ENCODE peak calls at places on chromosome 15, in six cellular contexts. C, Y, H, P, Q and R are unnamed samples.

GRCh38 chr15:79357566-79357965 is 46.7 kb downstream of the TMED3 start:
- DNase-seq in C (no peak), Y (no peak), H (no peak), P (no peak), Q (no peak), R (no peak)

GRCh38 chr15:98609144-98609852 is 39.0 kb upstream of the IGF1R start:
- DNase-seq in C (peak), Y (no peak), H (no peak), P (peak), Q (no peak), R (no peak)

GRCh38 chr15:27119695-27120266 is 148.8 kb downstream of the GABRG3 start:
- DNase-seq in C (no peak), Y (no peak), H (no peak), P (no peak), Q (no peak), R (no peak)

GRCh38 chr15:98904466-98905048 is 103.0 kb downstream of the PGPEP1L start:
- DNase-seq in C (no peak), Y (no peak), H (no peak), P (peak), Q (no peak), R (peak)

GRCh38 chr15:62254137-62254934 is 89.3 kb upstream of the C2CD4B start:
- DNase-seq in C (peak), Y (peak), H (no peak), P (peak), Q (peak), R (peak)

GRCh38 chr15:89494941-89495637 is 1.3 kb downstream of the RHCG start:
- DNase-seq in C (no peak), Y (no peak), H (no peak), P (peak), Q (no peak), R (peak)

GRCh38 chr15:52788099-52788986 is 1.8 kb downstream of the ONECUT1 start:
- DNase-seq in C (no peak), Y (no peak), H (no peak), P (peak), Q (no peak), R (no peak)

GRCh38 chr15:41501191-41501917 is 7.7 kb downstream of the ITPKA start:
- DNase-seq in C (no peak), Y (no peak), H (no peak), P (peak), Q (no peak), R (peak)

GRCh38 chr15:89030311-89030710 is 57.9 kb upstream of the ABHD2 start:
- DNase-seq in C (no peak), Y (no peak), H (no peak), P (no peak), Q (no peak), R (no peak)

GRCh38 chr15:51310064-51310463 is 28.3 kb downstream of the CYP19A1 start:
- DNase-seq in C (no peak), Y (no peak), H (no peak), P (no peak), Q (no peak), R (no peak)

GRCh38 chr15:24756101-24756500 is 80.5 kb downstream of the NPAP1 start:
- DNase-seq in C (no peak), Y (no peak), H (no peak), P (peak), Q (no peak), R (no peak)

GRCh38 chr15:63407612-63408011 is 26.0 kb upstream of the CA12 start:
- DNase-seq in C (no peak), Y (no peak), H (no peak), P (no peak), Q (no peak), R (no peak)

GRCh38 chr15:90482124-90483011 is 47.4 kb upstream of the CRTC3 start:
- DNase-seq in C (no peak), Y (peak), H (no peak), P (peak), Q (no peak), R (peak)

GRCh38 chr15:35383511-35383910 is 162.5 kb downstream of the DPH6 start:
- DNase-seq in C (no peak), Y (no peak), H (no peak), P (no peak), Q (no peak), R (no peak)

GRCh38 chr15:40873625-40874561 is at the start of gene RHOV:
- DNase-seq in C (peak), Y (peak), H (no peak), P (peak), Q (peak), R (peak)

GRCh38 chr15:52709172-52709979 is 30.2 kb upstream of the ATOSA start:
- DNase-seq in C (no peak), Y (no peak), H (no peak), P (peak), Q (no peak), R (no peak)

GRCh38 chr15:58521293-58521991 is 89.7 kb downstream of the LIPC start:
- DNase-seq in C (no peak), Y (peak), H (no peak), P (peak), Q (peak), R (no peak)

GRCh38 chr15:85870216-85871014 is 75.7 kb upstream of the KLHL25 start:
- DNase-seq in C (no peak), Y (no peak), H (no peak), P (no peak), Q (no peak), R (no peak)

GRCh38 chr15:85867250-85867649 is 72.5 kb upstream of the KLHL25 start:
- DNase-seq in C (no peak), Y (no peak), H (no peak), P (no peak), Q (no peak), R (no peak)

GRCh38 chr15:85860394-85861161 is 65.9 kb upstream of the KLHL25 start:
- DNase-seq in C (no peak), Y (no peak), H (no peak), P (no peak), Q (no peak), R (no peak)

GRCh38 chr15:85869124-85869523 is 74.4 kb upstream of the KLHL25 start:
- DNase-seq in C (no peak), Y (no peak), H (no peak), P (no peak), Q (no peak), R (no peak)

DNA sequence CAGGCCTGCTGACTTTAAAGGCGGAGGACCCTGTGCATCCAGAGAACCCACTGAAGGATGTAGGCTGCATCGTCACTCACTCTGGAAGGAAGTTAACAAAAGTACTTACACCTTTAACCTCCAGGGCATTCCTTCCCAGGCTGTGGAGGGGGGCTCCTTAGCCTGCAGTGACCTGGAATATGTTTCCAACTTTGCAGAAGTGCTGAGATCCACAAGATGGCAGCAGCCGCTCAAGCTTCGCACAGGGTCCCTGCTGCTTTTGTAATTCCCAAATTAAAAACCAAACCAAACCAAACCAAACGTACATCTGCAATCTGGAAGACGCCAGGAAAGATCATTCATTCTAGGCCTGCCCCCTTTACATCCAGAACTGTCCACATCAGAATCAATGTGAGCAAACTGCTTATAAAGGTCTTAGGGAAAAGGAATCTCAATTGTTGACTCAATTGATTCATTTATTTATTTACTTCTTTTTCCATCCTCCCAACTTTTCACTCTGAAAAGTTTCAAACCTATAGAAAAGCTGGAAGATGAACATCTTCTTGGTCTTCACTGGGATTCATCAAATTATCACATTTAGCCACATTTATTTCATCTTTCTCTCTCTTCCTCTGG is 70.5 kb upstream of the KLHL25 start:
- DNase-seq in C (no peak), Y (peak), H (no peak), P (peak), Q (peak), R (peak)
- TF ChIP-seq CTCF in C (peak), Y (no peak), H (peak), P (peak), Q (peak), R (peak)

GRCh38 chr15:80785335-80785734 is 6.2 kb downstream of the CEMIP start:
- DNase-seq in C (no peak), Y (no peak), H (no peak), P (no peak), Q (no peak), R (no peak)

GRCh38 chr15:80785811-80786354 is 6.7 kb downstream of the CEMIP start:
- DNase-seq in C (no peak), Y (no peak), H (no peak), P (no peak), Q (no peak), R (no peak)

GRCh38 chr15:80789296-80789695 is 10.1 kb downstream of the CEMIP start:
- DNase-seq in C (no peak), Y (no peak), H (no peak), P (no peak), Q (no peak), R (no peak)

GRCh38 chr15:80788536-80788935 is 9.4 kb downstream of the CEMIP start:
- DNase-seq in C (no peak), Y (no peak), H (no peak), P (no peak), Q (no peak), R (no peak)

DNA sequence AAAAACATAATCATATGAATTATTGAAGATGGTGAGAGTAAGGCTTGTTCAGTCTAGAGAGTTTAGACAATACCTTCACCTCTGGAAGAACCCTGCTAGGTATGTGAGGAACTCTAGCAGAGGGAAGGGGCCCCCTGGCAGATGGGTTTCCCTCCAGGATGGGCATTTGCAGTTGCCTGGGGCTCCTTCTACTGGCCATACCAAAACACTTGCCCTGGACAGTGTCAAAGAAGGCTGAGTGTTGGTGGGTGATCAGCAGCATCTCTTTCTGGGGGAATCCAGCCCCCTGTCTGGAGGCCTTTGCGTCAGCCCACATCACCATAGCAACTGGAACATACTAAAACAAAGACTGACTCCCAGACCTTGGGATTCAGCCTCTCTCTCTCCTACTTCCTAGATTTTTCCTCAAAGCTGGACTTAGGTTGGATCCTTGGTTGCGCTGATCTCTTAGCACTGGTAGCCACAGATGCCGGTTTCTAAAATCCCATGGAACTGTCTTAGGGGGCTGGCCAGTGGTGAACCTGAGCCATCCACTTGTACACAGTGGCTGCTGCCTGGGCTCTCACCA is 8.2 kb downstream of the CEMIP start:
- DNase-seq in C (no peak), Y (no peak), H (no peak), P (peak), Q (no peak), R (no peak)
- TF ChIP-seq CTCF in C (no peak), Y (no peak), H (no peak), P (peak), Q (no peak), R (no peak)

GRCh38 chr15:67241132-67241855 is 13.2 kb downstream of the AAGAB start:
- DNase-seq in C (no peak), Y (no peak), H (peak), P (peak), Q (no peak), R (peak)

GRCh38 chr15:67244966-67245478 is 9.4 kb downstream of the AAGAB start:
- DNase-seq in C (no peak), Y (no peak), H (no peak), P (no peak), Q (no peak), R (no peak)

GRCh38 chr15:67242665-67243064 is 11.8 kb downstream of the AAGAB start:
- DNase-seq in C (no peak), Y (no peak), H (no peak), P (peak), Q (no peak), R (no peak)

DNA sequence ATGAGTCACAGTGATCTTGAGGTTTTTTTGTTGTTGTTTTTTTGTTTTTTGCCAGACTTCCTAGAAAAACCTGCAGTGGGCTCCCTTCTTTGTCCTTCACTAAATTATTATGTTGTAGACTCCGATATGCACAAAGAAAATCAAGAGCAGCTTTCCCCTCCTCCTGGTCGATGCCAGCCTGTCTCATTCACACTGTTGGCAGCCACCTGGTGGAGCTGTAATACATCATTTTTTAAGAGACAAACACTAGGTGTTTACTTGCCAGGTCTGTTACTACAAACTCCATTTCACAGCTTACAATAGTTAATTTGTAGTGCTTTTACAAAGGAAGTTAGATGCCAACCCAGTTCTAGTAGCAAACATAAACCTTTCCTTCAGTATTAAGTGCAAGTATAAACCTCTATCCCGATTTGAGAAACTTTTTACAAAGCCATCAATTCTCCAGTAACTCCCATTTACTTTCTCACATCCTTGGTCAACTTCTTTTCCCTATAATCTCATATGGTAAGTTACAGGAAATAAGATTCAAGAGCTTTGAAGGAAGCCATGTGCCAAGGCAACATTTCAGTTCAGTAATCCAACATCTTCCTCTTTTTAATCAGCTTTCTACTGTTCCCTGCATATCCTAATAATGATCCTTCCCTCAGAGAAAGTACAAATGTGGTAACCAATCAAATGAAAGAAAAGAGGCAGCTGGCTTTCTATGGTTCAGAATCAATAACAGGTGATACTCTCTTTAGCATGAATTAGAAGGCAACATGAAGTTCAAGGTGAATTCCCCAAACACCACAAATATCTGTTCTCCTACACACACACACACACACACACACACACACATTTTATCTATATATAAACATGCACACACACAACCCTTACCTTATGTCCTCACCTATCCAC is 14.0 kb downstream of the AAGAB start:
- DNase-seq in C (no peak), Y (no peak), H (peak), P (peak), Q (no peak), R (peak)
- TF ChIP-seq CTCF in C (peak), Y (no peak), H (peak), P (peak), Q (peak), R (peak)

GRCh38 chr15:32130823-32131222 is 100.5 kb downstream of the CHRNA7 start:
- DNase-seq in C (no peak), Y (no peak), H (no peak), P (peak), Q (no peak), R (no peak)
- TF ChIP-seq CTCF in C (peak), Y (no peak), H (no peak), P (peak), Q (no peak), R (no peak)

GRCh38 chr15:61222010-61222409 is 7.1 kb downstream of the RORA start:
- DNase-seq in C (no peak), Y (no peak), H (no peak), P (no peak), Q (no peak), R (no peak)

GRCh38 chr15:61220125-61220524 is 9.0 kb downstream of the RORA start:
- DNase-seq in C (no peak), Y (no peak), H (no peak), P (no peak), Q (no peak), R (no peak)

DNA sequence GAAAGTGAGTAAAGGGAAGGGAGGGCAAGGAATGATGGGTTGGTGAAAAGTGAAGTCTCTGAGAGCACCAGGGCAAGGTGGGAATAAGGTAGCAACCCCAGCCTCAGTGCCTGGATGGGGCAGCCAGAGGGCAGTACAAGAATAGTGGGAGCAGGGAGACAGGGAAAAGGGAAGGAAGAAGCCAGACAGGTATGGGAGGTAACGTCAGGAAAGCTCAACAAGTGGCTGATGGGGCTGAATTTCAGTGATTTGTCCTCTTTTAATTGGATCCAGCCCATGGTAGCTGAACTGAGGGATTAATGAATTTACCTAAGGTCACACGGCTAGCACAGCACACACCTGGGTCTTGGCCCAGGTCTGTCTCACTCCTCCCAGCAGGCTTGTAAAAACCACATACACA is 12.6 kb downstream of the RORA start:
- DNase-seq in C (no peak), Y (no peak), H (no peak), P (peak), Q (no peak), R (no peak)
- TF ChIP-seq CTCF in C (no peak), Y (no peak), H (no peak), P (peak), Q (peak), R (no peak)

DNA sequence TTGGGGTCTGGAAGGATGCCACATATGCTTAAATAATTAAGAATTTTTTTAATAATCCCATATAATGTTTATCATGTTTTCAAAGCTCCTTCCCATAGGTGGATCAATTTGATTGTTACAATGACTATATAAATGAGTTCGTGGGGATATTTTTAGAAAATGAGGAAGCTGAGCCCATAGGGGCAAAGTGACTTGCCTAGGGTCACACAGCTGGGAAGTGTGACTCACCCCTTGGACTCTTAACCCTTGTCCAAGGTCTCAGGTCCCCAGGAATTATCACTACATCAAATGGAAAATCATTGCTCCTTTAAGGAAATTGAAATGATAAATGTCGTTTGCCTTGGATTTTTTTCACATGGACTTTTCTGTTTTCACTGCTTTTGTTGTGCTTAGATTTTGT is 161.2 kb upstream of the RGMA start:
- DNase-seq in C (no peak), Y (no peak), H (no peak), P (no peak), Q (no peak), R (no peak)
- TF ChIP-seq CTCF in C (no peak), Y (no peak), H (no peak), P (no peak), Q (no peak), R (no peak)

GRCh38 chr15:80475572-80475971 is 71.4 kb downstream of the ARNT2 start:
- DNase-seq in C (no peak), Y (no peak), H (no peak), P (no peak), Q (no peak), R (no peak)
- TF ChIP-seq CTCF in C (peak), Y (no peak), H (no peak), P (peak), Q (peak), R (peak)

DNA sequence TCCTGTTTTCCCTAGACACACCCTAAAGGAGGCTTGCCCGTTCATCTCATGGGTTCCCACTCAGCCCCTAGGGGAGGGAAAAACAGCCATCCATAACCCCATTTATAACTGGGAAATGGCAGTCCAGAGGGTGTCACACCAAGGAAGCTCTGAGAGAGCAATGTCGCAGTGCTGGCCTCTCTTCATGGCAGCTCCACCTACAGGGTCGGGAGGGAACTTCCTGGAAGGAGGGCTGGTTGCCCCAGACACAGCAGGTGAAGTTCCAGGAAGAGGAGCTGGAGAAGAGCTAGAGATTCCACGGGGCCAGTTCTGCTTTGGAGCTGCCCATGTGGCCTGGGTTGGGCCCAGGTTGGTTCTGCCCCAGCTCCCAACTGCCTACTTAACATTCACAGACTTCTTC is 22.3 kb upstream of the LINGO1 start:
- DNase-seq in C (no peak), Y (no peak), H (no peak), P (peak), Q (no peak), R (peak)
- TF ChIP-seq CTCF in C (peak), Y (no peak), H (peak), P (peak), Q (no peak), R (peak)

GRCh38 chr15:45618813-45619212 is 16.0 kb upstream of the SQOR start:
- DNase-seq in C (no peak), Y (no peak), H (no peak), P (no peak), Q (no peak), R (peak)
- TF ChIP-seq CTCF in C (peak), Y (no peak), H (peak), P (no peak), Q (no peak), R (no peak)